ENCODE peak calls at places on chromosomes 7 and 10, in four cellular contexts. One of them, this sample, is unnamed.

GRCh38 chr10:97737770-97738265 is 890 bp downstream of the ZFYVE27 start:
- DNase-seq in H9: no peak
- DNase-seq in IMR-90: peak
- DNase-seq in mesenchymal stem cell: no peak
- DNase-seq in this sample: no peak

GRCh38 chr10:67033878-67034277 is 108.0 kb downstream of the LRRTM3 start:
- DNase-seq in mesenchymal stem cell: no peak
- DNase-seq in IMR-90: no peak
- DNase-seq in H9: no peak
- DNase-seq in this sample: no peak

GRCh38 chr7:4830176-4830575 is 31.7 kb downstream of the PAPOLB start:
- DNase-seq in H9: peak
- DNase-seq in mesenchymal stem cell: peak
- DNase-seq in IMR-90: peak
- DNase-seq in this sample: peak

GRCh38 chr10:127736915-127737562 is at the start of gene FOXI2:
- DNase-seq in H9: peak
- DNase-seq in mesenchymal stem cell: no peak
- DNase-seq in IMR-90: no peak
- DNase-seq in this sample: no peak

GRCh38 chr10:50993817-50994251 is 80.5 kb upstream of the PRKG1 start:
- DNase-seq in IMR-90: peak
- DNase-seq in mesenchymal stem cell: peak
- DNase-seq in H9: no peak
- DNase-seq in this sample: no peak

GRCh38 chr10:91798736-91799579 is 732 bp downstream of the TNKS2 start:
- DNase-seq in mesenchymal stem cell: peak
- DNase-seq in H9: peak
- DNase-seq in IMR-90: peak
- DNase-seq in this sample: peak

GRCh38 chr10:32139223-32140073 is 83.2 kb upstream of the KIF5B start:
- DNase-seq in IMR-90: peak
- DNase-seq in mesenchymal stem cell: peak
- DNase-seq in H9: peak
- DNase-seq in this sample: peak

GRCh38 chr7:136600475-136600874 is 268.0 kb upstream of the CHRM2 start:
- DNase-seq in H9: no peak
- DNase-seq in IMR-90: no peak
- DNase-seq in mesenchymal stem cell: no peak
- DNase-seq in this sample: no peak

GRCh38 chr10:108791794-108792474 is 1131.4 kb downstream of the XPNPEP1 start:
- DNase-seq in mesenchymal stem cell: no peak
- DNase-seq in IMR-90: peak
- DNase-seq in H9: no peak
- DNase-seq in this sample: no peak

GRCh38 chr7:138889982-138890381 is 91.2 kb downstream of the KIAA1549 start:
- DNase-seq in IMR-90: no peak
- DNase-seq in mesenchymal stem cell: no peak
- DNase-seq in H9: no peak
- DNase-seq in this sample: no peak

GRCh38 chr7:146826338-146826737 is 709.7 kb downstream of the CNTNAP2 start:
- DNase-seq in IMR-90: no peak
- DNase-seq in H9: peak
- DNase-seq in mesenchymal stem cell: no peak
- DNase-seq in this sample: no peak

GRCh38 chr7:18538554-18539250 is 43.2 kb downstream of the HDAC9 start:
- DNase-seq in IMR-90: no peak
- DNase-seq in mesenchymal stem cell: no peak
- DNase-seq in H9: no peak
- DNase-seq in this sample: no peak

GRCh38 chr10:24528960-24529359 is 194.7 kb downstream of the ARHGAP21 start:
- DNase-seq in IMR-90: no peak
- DNase-seq in H9: no peak
- DNase-seq in mesenchymal stem cell: no peak
- DNase-seq in this sample: no peak

GRCh38 chr10:35585356-35585755 is 19.8 kb upstream of the GJD4 start:
- DNase-seq in mesenchymal stem cell: no peak
- DNase-seq in IMR-90: no peak
- DNase-seq in H9: no peak
- DNase-seq in this sample: no peak

GRCh38 chr7:33661430-33662160 is 243.7 kb upstream of the BMPER start:
- DNase-seq in IMR-90: no peak
- DNase-seq in H9: no peak
- DNase-seq in mesenchymal stem cell: no peak
- DNase-seq in this sample: no peak

GRCh38 chr7:33910756-33911155 is 5.4 kb downstream of the BMPER start:
- DNase-seq in H9: no peak
- DNase-seq in mesenchymal stem cell: no peak
- DNase-seq in IMR-90: no peak
- DNase-seq in this sample: no peak

GRCh38 chr7:156665101-156665500 is 24.5 kb downstream of the RNF32 start:
- DNase-seq in IMR-90: peak
- DNase-seq in H9: no peak
- DNase-seq in mesenchymal stem cell: no peak
- DNase-seq in this sample: no peak

GRCh38 chr7:2936301-2936700 is 92.2 kb upstream of the GNA12 start:
- DNase-seq in IMR-90: no peak
- DNase-seq in H9: no peak
- DNase-seq in mesenchymal stem cell: no peak
- DNase-seq in this sample: no peak

GRCh38 chr10:29160110-29160669 is 128.7 kb upstream of the LYZL1 start:
- DNase-seq in mesenchymal stem cell: peak
- DNase-seq in IMR-90: peak
- DNase-seq in H9: peak
- DNase-seq in this sample: peak
- H2BK5ac ChIP-seq in mesenchymal stem cell: peak
- H2BK5ac ChIP-seq in IMR-90: peak
- H2BK5ac ChIP-seq in H9: peak
- H2BK5ac ChIP-seq in this sample: peak

GRCh38 chr7:112207106-112207592 is 654 bp downstream of the ZNF277 start:
- DNase-seq in mesenchymal stem cell: peak
- DNase-seq in IMR-90: no peak
- DNase-seq in H9: no peak
- DNase-seq in this sample: no peak
- H3K23ac ChIP-seq in mesenchymal stem cell: no peak
- H3K23ac ChIP-seq in IMR-90: peak
- H3K23ac ChIP-seq in H9: no peak
- H3K23ac ChIP-seq in this sample: no peak

GRCh38 chr10:112333452-112333851 is 40.5 kb upstream of the ACSL5 start:
- DNase-seq in IMR-90: no peak
- DNase-seq in H9: no peak
- DNase-seq in mesenchymal stem cell: no peak
- DNase-seq in this sample: no peak
- H2BK5ac ChIP-seq in IMR-90: no peak
- H2BK5ac ChIP-seq in H9: no peak
- H2BK5ac ChIP-seq in mesenchymal stem cell: no peak
- H2BK5ac ChIP-seq in this sample: no peak

GRCh38 chr7:98054585-98054984 is 52.1 kb upstream of the LMTK2 start:
- DNase-seq in mesenchymal stem cell: no peak
- DNase-seq in IMR-90: no peak
- DNase-seq in H9: no peak
- DNase-seq in this sample: peak

GRCh38 chr7:98051118-98051744 is 55.4 kb upstream of the LMTK2 start:
- DNase-seq in mesenchymal stem cell: no peak
- DNase-seq in IMR-90: no peak
- DNase-seq in H9: peak
- DNase-seq in this sample: no peak

GRCh38 chr7:98049034-98049433 is 57.6 kb upstream of the LMTK2 start:
- DNase-seq in mesenchymal stem cell: no peak
- DNase-seq in IMR-90: no peak
- DNase-seq in H9: peak
- DNase-seq in this sample: peak
- H3K23ac ChIP-seq in mesenchymal stem cell: no peak
- H3K23ac ChIP-seq in IMR-90: no peak
- H3K23ac ChIP-seq in H9: no peak
- H3K23ac ChIP-seq in this sample: no peak

DNA sequence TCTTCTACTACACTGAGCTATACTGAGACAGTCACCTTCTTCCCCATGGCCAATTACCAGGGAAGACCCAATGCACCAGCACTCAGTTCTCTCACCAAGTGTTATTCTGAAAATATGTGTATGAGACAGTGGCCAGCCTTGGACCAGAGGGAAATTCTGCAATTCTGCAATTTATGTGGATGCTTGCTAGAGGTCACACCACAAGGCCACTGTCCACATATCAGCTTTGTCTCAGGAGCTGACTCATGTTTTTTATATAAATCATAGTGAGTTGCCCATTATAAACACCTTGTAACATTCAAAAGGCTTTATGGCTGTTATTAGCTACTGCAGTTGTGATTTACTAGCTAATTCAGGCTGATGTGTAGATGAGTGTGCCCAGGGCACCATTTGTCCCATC is 649.0 kb downstream of the LRMDA start:
- DNase-seq in H9: no peak
- DNase-seq in mesenchymal stem cell: peak
- DNase-seq in IMR-90: peak
- DNase-seq in this sample: no peak
- H2BK5ac ChIP-seq in H9: no peak
- H2BK5ac ChIP-seq in mesenchymal stem cell: no peak
- H2BK5ac ChIP-seq in IMR-90: no peak
- H2BK5ac ChIP-seq in this sample: no peak

DNA sequence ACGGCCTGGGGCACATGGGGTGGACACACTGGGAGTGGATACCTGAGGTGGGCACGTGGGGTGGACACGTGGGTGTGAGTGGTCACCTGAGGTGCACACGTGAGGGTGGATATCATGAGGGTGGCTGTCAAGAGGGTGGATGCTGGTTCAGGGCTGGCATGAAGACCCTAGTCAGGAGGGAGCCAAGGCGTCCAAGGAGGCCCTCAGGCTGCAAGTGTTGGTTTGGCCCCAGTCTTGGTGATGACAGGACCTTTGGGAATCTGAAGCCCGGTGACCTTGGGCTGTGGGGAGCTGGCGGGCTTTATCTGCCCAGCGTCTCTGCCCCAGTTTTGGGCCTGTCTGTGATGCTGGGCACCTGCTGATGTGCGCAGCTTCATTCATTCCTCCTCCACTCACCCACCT is 24.9 kb upstream of the PFKFB3 start:
- DNase-seq in mesenchymal stem cell: no peak
- DNase-seq in IMR-90: no peak
- DNase-seq in H9: no peak
- DNase-seq in this sample: no peak
- H3K23ac ChIP-seq in mesenchymal stem cell: no peak
- H3K23ac ChIP-seq in IMR-90: no peak
- H3K23ac ChIP-seq in H9: no peak
- H3K23ac ChIP-seq in this sample: no peak

DNA sequence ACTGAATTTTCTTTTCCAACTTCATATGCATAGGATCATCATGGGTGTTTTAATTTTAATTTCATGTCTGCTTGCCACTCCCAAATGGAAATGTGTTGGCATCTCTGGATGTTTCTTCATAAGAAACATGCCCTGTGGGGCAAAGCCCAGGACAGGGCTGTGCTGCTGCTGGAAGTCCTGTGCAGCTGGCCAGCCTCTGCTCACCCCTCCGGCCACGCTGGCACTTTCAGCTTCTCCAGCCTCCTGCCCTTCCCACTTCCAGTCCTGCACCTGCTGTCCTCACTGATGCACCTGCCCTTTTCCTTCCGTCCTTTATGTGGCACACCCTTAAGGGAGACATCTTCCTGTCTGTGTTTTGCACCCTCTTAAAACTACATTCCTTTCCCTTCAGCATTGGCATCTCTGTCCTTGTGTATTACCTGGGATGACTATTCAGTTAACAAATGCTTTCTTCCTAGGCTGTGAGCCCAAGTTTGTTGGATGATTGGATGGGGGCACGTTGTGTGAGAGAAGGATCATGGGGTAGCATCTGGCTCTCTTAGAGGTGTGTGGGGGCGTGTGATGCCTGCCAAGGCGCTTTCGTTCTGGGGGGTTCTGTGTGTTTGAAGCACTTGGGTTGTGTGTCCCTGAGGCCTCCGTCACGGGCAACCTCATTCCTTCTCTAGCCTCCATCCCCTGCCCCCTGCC is 56.8 kb downstream of the TCF7L2 start:
- DNase-seq in mesenchymal stem cell: no peak
- DNase-seq in IMR-90: no peak
- DNase-seq in H9: no peak
- DNase-seq in this sample: no peak
- H2BK5ac ChIP-seq in mesenchymal stem cell: no peak
- H2BK5ac ChIP-seq in IMR-90: no peak
- H2BK5ac ChIP-seq in H9: no peak
- H2BK5ac ChIP-seq in this sample: no peak

GRCh38 chr10:133298466-133298865 is 10.2 kb downstream of the TUBGCP2 start:
- DNase-seq in IMR-90: no peak
- DNase-seq in H9: no peak
- DNase-seq in mesenchymal stem cell: no peak
- DNase-seq in this sample: no peak
- H3K23ac ChIP-seq in IMR-90: no peak
- H3K23ac ChIP-seq in H9: no peak
- H3K23ac ChIP-seq in mesenchymal stem cell: no peak
- H3K23ac ChIP-seq in this sample: no peak

GRCh38 chr10:133316732-133317131 is 8.0 kb downstream of the ZNF511 start:
- DNase-seq in H9: no peak
- DNase-seq in IMR-90: no peak
- DNase-seq in mesenchymal stem cell: no peak
- DNase-seq in this sample: no peak
- H2BK5ac ChIP-seq in H9: no peak
- H2BK5ac ChIP-seq in IMR-90: no peak
- H2BK5ac ChIP-seq in mesenchymal stem cell: no peak
- H2BK5ac ChIP-seq in this sample: no peak

GRCh38 chr7:107953924-107954303 is 49.0 kb downstream of the LAMB1 start:
- DNase-seq in mesenchymal stem cell: peak
- DNase-seq in H9: no peak
- DNase-seq in IMR-90: peak
- DNase-seq in this sample: peak

GRCh38 chr7:107953265-107953923 is 49.6 kb downstream of the LAMB1 start:
- DNase-seq in mesenchymal stem cell: no peak
- DNase-seq in H9: no peak
- DNase-seq in IMR-90: no peak
- DNase-seq in this sample: no peak

GRCh38 chr7:107949443-107949935 is 53.5 kb downstream of the LAMB1 start:
- DNase-seq in H9: no peak
- DNase-seq in mesenchymal stem cell: no peak
- DNase-seq in IMR-90: no peak
- DNase-seq in this sample: no peak

GRCh38 chr7:107951172-107951787 is 51.7 kb downstream of the LAMB1 start:
- DNase-seq in mesenchymal stem cell: no peak
- DNase-seq in H9: no peak
- DNase-seq in IMR-90: no peak
- DNase-seq in this sample: no peak

GRCh38 chr7:107951896-107952295 is 51.1 kb downstream of the LAMB1 start:
- DNase-seq in IMR-90: no peak
- DNase-seq in mesenchymal stem cell: no peak
- DNase-seq in H9: no peak
- DNase-seq in this sample: peak
- H3K23ac ChIP-seq in IMR-90: peak
- H3K23ac ChIP-seq in mesenchymal stem cell: no peak
- H3K23ac ChIP-seq in H9: no peak
- H3K23ac ChIP-seq in this sample: no peak